ENCODE peak calls at places on chromosomes 16 and 17, in ten cellular contexts. One of them, this sample, is unnamed.

GRCh38 chr17:80254396-80255241 is 6.0 kb upstream of the RNF213 start:
- DNase-seq in NCI-H748 treated with DMSO at 0.1 percent for 48 hours: no peak
- DNase-seq in GM10248: peak
- DNase-seq in NT2/D1: no peak
- DNase-seq in stimulated activated CD8-positive, alpha-beta memory T cell treated with anti-CD3 and anti-CD28 coated beads, Interleukin-4, amount 100 ng/mL, for 24 hours: no peak
- DNase-seq in AG09319: peak
- DNase-seq in RKO: peak
- DNase-seq in A172: peak
- DNase-seq in bronchial epithelial cell: peak
- DNase-seq in coronary artery: no peak
- DNase-seq in this sample: no peak

GRCh38 chr16:67542464-67542863 is 13.8 kb downstream of the RIPOR1 start:
- DNase-seq in NCI-H748 treated with DMSO at 0.1 percent for 48 hours: no peak
- DNase-seq in GM10248: peak
- DNase-seq in NT2/D1: no peak
- DNase-seq in stimulated activated CD8-positive, alpha-beta memory T cell treated with anti-CD3 and anti-CD28 coated beads, Interleukin-4, amount 100 ng/mL, for 24 hours: peak
- DNase-seq in AG09319: no peak
- DNase-seq in RKO: peak
- DNase-seq in A172: peak
- DNase-seq in bronchial epithelial cell: peak
- DNase-seq in coronary artery: no peak
- DNase-seq in this sample: no peak

GRCh38 chr17:73349138-73349537 is 37.3 kb upstream of the CDC42EP4 start:
- DNase-seq in NCI-H748 treated with DMSO at 0.1 percent for 48 hours: no peak
- DNase-seq in GM10248: no peak
- DNase-seq in NT2/D1: no peak
- DNase-seq in stimulated activated CD8-positive, alpha-beta memory T cell treated with anti-CD3 and anti-CD28 coated beads, Interleukin-4, amount 100 ng/mL, for 24 hours: no peak
- DNase-seq in AG09319: no peak
- DNase-seq in RKO: no peak
- DNase-seq in A172: no peak
- DNase-seq in bronchial epithelial cell: no peak
- DNase-seq in coronary artery: no peak
- DNase-seq in this sample: no peak

GRCh38 chr16:2475413-2476344 is 752 bp downstream of the TBC1D24 start:
- DNase-seq in NCI-H748 treated with DMSO at 0.1 percent for 48 hours: no peak
- DNase-seq in GM10248: no peak
- DNase-seq in NT2/D1: no peak
- DNase-seq in stimulated activated CD8-positive, alpha-beta memory T cell treated with anti-CD3 and anti-CD28 coated beads, Interleukin-4, amount 100 ng/mL, for 24 hours: no peak
- DNase-seq in AG09319: no peak
- DNase-seq in RKO: peak
- DNase-seq in A172: no peak
- DNase-seq in bronchial epithelial cell: no peak
- DNase-seq in coronary artery: no peak
- DNase-seq in this sample: no peak

GRCh38 chr16:29025735-29026134 is 40.9 kb downstream of the LAT start:
- DNase-seq in NCI-H748 treated with DMSO at 0.1 percent for 48 hours: no peak
- DNase-seq in GM10248: no peak
- DNase-seq in NT2/D1: no peak
- DNase-seq in stimulated activated CD8-positive, alpha-beta memory T cell treated with anti-CD3 and anti-CD28 coated beads, Interleukin-4, amount 100 ng/mL, for 24 hours: no peak
- DNase-seq in AG09319: no peak
- DNase-seq in RKO: no peak
- DNase-seq in A172: no peak
- DNase-seq in bronchial epithelial cell: no peak
- DNase-seq in coronary artery: no peak
- DNase-seq in this sample: no peak

GRCh38 chr17:57379237-57380054 is 123.1 kb downstream of the MSI2 start:
- DNase-seq in NCI-H748 treated with DMSO at 0.1 percent for 48 hours: no peak
- DNase-seq in GM10248: no peak
- DNase-seq in NT2/D1: no peak
- DNase-seq in stimulated activated CD8-positive, alpha-beta memory T cell treated with anti-CD3 and anti-CD28 coated beads, Interleukin-4, amount 100 ng/mL, for 24 hours: no peak
- DNase-seq in AG09319: no peak
- DNase-seq in RKO: no peak
- DNase-seq in A172: peak
- DNase-seq in bronchial epithelial cell: no peak
- DNase-seq in coronary artery: no peak
- DNase-seq in this sample: no peak

GRCh38 chr17:44604149-44605115 is 47.1 kb downstream of the FZD2 start:
- DNase-seq in NCI-H748 treated with DMSO at 0.1 percent for 48 hours: no peak
- DNase-seq in GM10248: no peak
- DNase-seq in NT2/D1: no peak
- DNase-seq in stimulated activated CD8-positive, alpha-beta memory T cell treated with anti-CD3 and anti-CD28 coated beads, Interleukin-4, amount 100 ng/mL, for 24 hours: no peak
- DNase-seq in AG09319: no peak
- DNase-seq in RKO: no peak
- DNase-seq in A172: no peak
- DNase-seq in bronchial epithelial cell: no peak
- DNase-seq in coronary artery: no peak
- DNase-seq in this sample: no peak

GRCh38 chr16:73125860-73126259 is 77.9 kb upstream of the ZFHX3 start:
- DNase-seq in NCI-H748 treated with DMSO at 0.1 percent for 48 hours: no peak
- DNase-seq in GM10248: no peak
- DNase-seq in NT2/D1: no peak
- DNase-seq in stimulated activated CD8-positive, alpha-beta memory T cell treated with anti-CD3 and anti-CD28 coated beads, Interleukin-4, amount 100 ng/mL, for 24 hours: no peak
- DNase-seq in AG09319: peak
- DNase-seq in RKO: no peak
- DNase-seq in A172: peak
- DNase-seq in bronchial epithelial cell: peak
- DNase-seq in coronary artery: no peak
- DNase-seq in this sample: no peak

GRCh38 chr17:30954046-30954805 is 16.6 kb upstream of the RNF135 start:
- DNase-seq in NCI-H748 treated with DMSO at 0.1 percent for 48 hours: no peak
- DNase-seq in GM10248: no peak
- DNase-seq in NT2/D1: no peak
- DNase-seq in stimulated activated CD8-positive, alpha-beta memory T cell treated with anti-CD3 and anti-CD28 coated beads, Interleukin-4, amount 100 ng/mL, for 24 hours: no peak
- DNase-seq in AG09319: no peak
- DNase-seq in RKO: no peak
- DNase-seq in A172: no peak
- DNase-seq in bronchial epithelial cell: no peak
- DNase-seq in coronary artery: no peak
- DNase-seq in this sample: no peak

GRCh38 chr17:61400058-61400785 is 579 bp downstream of the TBX2 start:
- DNase-seq in NCI-H748 treated with DMSO at 0.1 percent for 48 hours: no peak
- DNase-seq in GM10248: no peak
- DNase-seq in NT2/D1: no peak
- DNase-seq in stimulated activated CD8-positive, alpha-beta memory T cell treated with anti-CD3 and anti-CD28 coated beads, Interleukin-4, amount 100 ng/mL, for 24 hours: no peak
- DNase-seq in AG09319: no peak
- DNase-seq in RKO: no peak
- DNase-seq in A172: no peak
- DNase-seq in bronchial epithelial cell: no peak
- DNase-seq in coronary artery: no peak
- DNase-seq in this sample: no peak

GRCh38 chr17:72901657-72902056 is 190.8 kb downstream of the SLC39A11 start:
- DNase-seq in NCI-H748 treated with DMSO at 0.1 percent for 48 hours: no peak
- DNase-seq in GM10248: no peak
- DNase-seq in NT2/D1: no peak
- DNase-seq in stimulated activated CD8-positive, alpha-beta memory T cell treated with anti-CD3 and anti-CD28 coated beads, Interleukin-4, amount 100 ng/mL, for 24 hours: no peak
- DNase-seq in AG09319: no peak
- DNase-seq in RKO: no peak
- DNase-seq in A172: no peak
- DNase-seq in bronchial epithelial cell: no peak
- DNase-seq in coronary artery: no peak
- DNase-seq in this sample: no peak

GRCh38 chr17:41547378-41547841 is 19.3 kb upstream of the KRT19 start:
- DNase-seq in NCI-H748 treated with DMSO at 0.1 percent for 48 hours: no peak
- DNase-seq in GM10248: no peak
- DNase-seq in NT2/D1: no peak
- DNase-seq in stimulated activated CD8-positive, alpha-beta memory T cell treated with anti-CD3 and anti-CD28 coated beads, Interleukin-4, amount 100 ng/mL, for 24 hours: no peak
- DNase-seq in AG09319: no peak
- DNase-seq in RKO: no peak
- DNase-seq in A172: peak
- DNase-seq in bronchial epithelial cell: no peak
- DNase-seq in coronary artery: no peak
- DNase-seq in this sample: no peak

GRCh38 chr16:71357681-71358080 is 842 bp upstream of the CALB2 start:
- DNase-seq in NCI-H748 treated with DMSO at 0.1 percent for 48 hours: no peak
- DNase-seq in GM10248: no peak
- DNase-seq in NT2/D1: no peak
- DNase-seq in stimulated activated CD8-positive, alpha-beta memory T cell treated with anti-CD3 and anti-CD28 coated beads, Interleukin-4, amount 100 ng/mL, for 24 hours: no peak
- DNase-seq in AG09319: no peak
- DNase-seq in RKO: peak
- DNase-seq in A172: peak
- DNase-seq in bronchial epithelial cell: no peak
- DNase-seq in coronary artery: no peak
- DNase-seq in this sample: no peak

GRCh38 chr16:50598256-50598894 is 50.2 kb downstream of the NKD1 start:
- DNase-seq in NCI-H748 treated with DMSO at 0.1 percent for 48 hours: no peak
- DNase-seq in GM10248: no peak
- DNase-seq in NT2/D1: no peak
- DNase-seq in stimulated activated CD8-positive, alpha-beta memory T cell treated with anti-CD3 and anti-CD28 coated beads, Interleukin-4, amount 100 ng/mL, for 24 hours: no peak
- DNase-seq in AG09319: no peak
- DNase-seq in RKO: no peak
- DNase-seq in A172: no peak
- DNase-seq in bronchial epithelial cell: no peak
- DNase-seq in coronary artery: no peak
- DNase-seq in this sample: no peak